ENCODE peak calls at places on chromosomes 16 and 17, in five cellular contexts. C, L, G, Y and O are unnamed samples.

GRCh38 chr17:9473716-9474115 is 101.9 kb downstream of the STX8 start:
- DNase-seq in G (no peak), C (no peak), Y (peak; percentile 6), L (peak; percentile 27), O (no peak)

GRCh38 chr16:21568502-21569189 is 30.7 kb upstream of the METTL9 start:
- DNase-seq in Y (no peak), C (peak; percentile 4), G (no peak), L (no peak), O (no peak)

GRCh38 chr16:58628845-58629680 is 563 bp downstream of the CNOT1 start:
- DNase-seq in L (peak; percentile 34), C (peak; percentile 77), G (peak; percentile 49), Y (peak; percentile 18), O (peak; percentile 8)

GRCh38 chr17:79905832-79906231 is 66.6 kb upstream of the CBX4 start:
- DNase-seq in G (no peak), Y (no peak), C (no peak), L (peak; percentile 75), O (no peak)

GRCh38 chr16:54424043-54424451 is 137.5 kb upstream of the IRX3 start:
- DNase-seq in L (no peak), C (no peak), Y (no peak), G (no peak), O (no peak)

GRCh38 chr16:79212114-79212791 is 388.3 kb downstream of the MAF start:
- DNase-seq in G (no peak), Y (no peak), C (no peak), L (no peak), O (no peak)

GRCh38 chr17:12666718-12667117 is 1.0 kb downstream of the MYOCD start:
- DNase-seq in L (no peak), C (no peak), Y (no peak), G (no peak), O (no peak)

GRCh38 chr16:86064431-86065250 is 165.7 kb downstream of the IRF8 start:
- DNase-seq in L (no peak), Y (no peak), G (peak; percentile 8), C (no peak), O (no peak)

GRCh38 chr17:31541559-31541958 is 150.1 kb downstream of the RAB11FIP4 start:
- DNase-seq in G (peak; percentile 59), C (no peak), L (peak; percentile 42), Y (no peak), O (no peak)

GRCh38 chr16:76970087-76970744 is 220.8 kb upstream of the MON1B start:
- DNase-seq in Y (peak; percentile 25), C (no peak), G (no peak), L (peak; percentile 83), O (no peak)

GRCh38 chr17:2724783-2725164 is 13.2 kb upstream of the CLUH start:
- DNase-seq in G (no peak), Y (peak; percentile 25), L (peak; percentile 85), C (peak; percentile 66), O (no peak)

GRCh38 chr17:39054111-39054645 is 87.0 kb upstream of the FBXO47 start:
- DNase-seq in L (no peak), C (no peak), G (no peak), Y (no peak), O (no peak)

GRCh38 chr16:48366165-48367093 is 18.8 kb downstream of the SIAH1 start:
- DNase-seq in Y (peak; percentile 98), C (peak; percentile 64), L (peak; percentile 88), G (peak; percentile 59), O (peak; percentile 70)

GRCh38 chr17:59257101-59257500 is 36.8 kb downstream of the GDPD1 start:
- DNase-seq in C (no peak), G (no peak), L (no peak), Y (no peak), O (no peak)

GRCh38 chr17:59366773-59367656 is 35.6 kb downstream of the YPEL2 start:
- DNase-seq in G (peak; percentile 94), C (peak; percentile 77), Y (peak; percentile 75), L (no peak), O (no peak)

GRCh38 chr16:57029161-57030160 is 40.1 kb downstream of the NLRC5 start:
- DNase-seq in C (no peak), G (no peak), Y (no peak), L (no peak), O (no peak)

GRCh38 chr17:17890773-17891759 is 54.3 kb upstream of the SREBF1 start:
- DNase-seq in C (peak; percentile 50), G (peak; percentile 52), L (peak; percentile 88), Y (peak; percentile 80), O (peak; percentile 42)

GRCh38 chr16:1181715-1182671 is 29.1 kb downstream of the CACNA1H start:
- DNase-seq in C (peak; percentile 61), G (peak; percentile 83), L (peak; percentile 83), Y (peak; percentile 80), O (peak; percentile 58)

GRCh38 chr17:79716183-79716797 is 14.5 kb upstream of the ENPP7 start:
- DNase-seq in L (no peak), C (no peak), G (no peak), Y (no peak), O (no peak)

GRCh38 chr16:20740901-20741491 is 622 bp downstream of the THUMPD1 start:
- DNase-seq in C (peak; percentile 94), Y (peak; percentile 79), G (peak; percentile 93), L (peak; percentile 83), O (peak; percentile 37)

GRCh38 chr16:80515374-80515773 is 25.4 kb upstream of the DYNLRB2 start:
- DNase-seq in Y (no peak), C (no peak), G (no peak), L (no peak), O (no peak)
- H3K4me3 ChIP-seq in Y (no peak overlapping the region), C (no peak overlapping the region), G (no peak overlapping the region), L (no peak overlapping the region), O (no peak overlapping the region)

GRCh38 chr17:63916566-63917185 is 2.0 kb downstream of the GH1 start:
- DNase-seq in C (no peak), Y (no peak), G (peak; percentile 4), L (no peak), O (no peak)

GRCh38 chr17:63914471-63914870 is 3.4 kb upstream of the CSHL1 start:
- DNase-seq in Y (no peak), G (peak; percentile 1), L (no peak), C (no peak), O (no peak)

GRCh38 chr17:63917646-63918045 is 993 bp downstream of the GH1 start:
- DNase-seq in Y (no peak), G (peak; percentile 10), L (no peak), C (no peak), O (no peak)

GRCh38 chr17:63918305-63918704 is 334 bp downstream of the GH1 start:
- DNase-seq in G (peak; percentile 11), C (no peak), Y (no peak), L (peak; percentile 26), O (no peak)

GRCh38 chr17:63919311-63919723 is 678 bp upstream of the GH1 start:
- DNase-seq in Y (peak; percentile 49), G (peak; percentile 59), L (peak; percentile 67), C (peak; percentile 69), O (peak; percentile 15)
- TF ChIP-seq CTCF in Y (peak; percentile 97), G (peak; percentile 92), L (peak; percentile 90), C (peak; percentile 94), O (peak; percentile 94)

GRCh38 chr17:65530985-65531507 is 30.4 kb downstream of the AXIN2 start:
- DNase-seq in Y (peak; percentile 94), C (no peak), L (no peak), G (no peak), O (peak; percentile 79)
- H3K27ac ChIP-seq in Y (peak overlapping the region; percentile 70), C (peak overlapping the region; percentile 44), L (no peak overlapping the region), G (no peak overlapping the region), O (peak overlapping the region; percentile 97)

DNA sequence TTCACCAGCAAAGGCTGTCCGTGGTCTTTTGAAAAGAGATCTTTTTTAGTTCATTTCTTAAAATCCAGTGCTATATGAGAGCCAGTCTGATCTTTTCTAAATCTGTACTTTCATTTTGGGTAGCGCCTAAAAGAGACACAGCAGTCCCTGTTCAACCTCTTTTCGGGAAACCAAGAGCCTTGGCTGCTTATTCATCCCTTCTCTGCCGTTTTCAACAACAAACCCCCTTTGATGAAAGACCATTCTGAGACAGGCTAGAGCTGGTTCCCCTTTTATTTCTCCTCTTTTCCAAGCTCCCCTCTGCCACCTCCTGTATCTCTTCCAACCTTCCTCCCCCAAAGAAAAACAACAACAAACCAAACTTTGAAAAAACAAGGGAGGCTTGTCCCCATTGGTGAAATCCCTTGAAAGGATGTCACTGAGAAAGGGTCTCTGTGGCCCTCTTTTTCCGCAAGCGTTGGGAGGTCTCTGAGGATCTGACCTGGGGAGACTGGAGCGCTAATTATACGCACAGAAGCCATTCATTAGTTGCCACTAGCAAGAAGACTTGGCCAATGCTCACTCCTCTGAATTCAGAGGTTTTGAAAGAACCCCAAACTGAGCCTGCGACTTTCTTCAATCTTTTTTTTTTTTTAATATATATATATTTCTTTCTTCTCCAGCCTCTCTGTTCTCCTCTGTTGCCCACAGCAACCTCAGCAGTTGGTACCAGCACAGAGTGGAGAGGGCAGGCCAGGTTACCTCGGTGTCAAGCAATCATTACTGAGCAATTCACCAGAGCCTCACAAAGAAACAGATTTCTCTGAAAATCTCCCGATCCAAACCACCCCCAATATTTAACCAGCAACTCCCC is 101.4 kb downstream of the PITPNC1 start:
- DNase-seq in G (no peak), Y (no peak), C (no peak), L (no peak), O (no peak)
- H3K4me3 ChIP-seq in G (no peak overlapping the region), Y (no peak overlapping the region), C (no peak overlapping the region), L (no peak overlapping the region), O (no peak overlapping the region)

DNA sequence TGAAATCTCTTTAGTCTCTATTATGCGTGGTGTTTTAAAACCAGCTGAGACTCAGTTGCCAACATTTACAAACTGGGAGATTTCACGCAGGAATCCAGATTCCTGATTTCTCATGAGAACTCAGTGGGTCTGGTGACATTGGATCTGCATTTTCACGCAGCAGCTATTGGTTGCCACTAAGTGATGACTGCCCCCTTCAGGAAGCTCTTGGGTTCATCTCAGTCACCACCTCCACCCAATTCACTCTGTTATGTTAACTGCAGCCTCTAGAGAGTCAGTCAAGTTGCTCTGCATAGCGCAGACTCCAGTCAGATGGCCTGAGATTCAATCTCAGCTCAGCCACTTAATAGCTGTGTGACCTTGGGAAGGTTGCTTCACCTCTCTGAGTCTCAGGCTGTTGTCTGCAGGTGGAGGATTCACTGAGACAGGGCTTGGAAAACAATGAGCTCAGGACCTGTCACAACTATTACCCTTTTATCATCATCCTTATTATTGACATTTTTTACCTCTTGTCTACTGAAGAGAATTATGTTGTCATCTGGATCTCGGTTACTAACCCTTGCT is 6.4 kb downstream of the SHISA9 start:
- DNase-seq in G (no peak), Y (no peak), C (no peak), L (peak; percentile 40), O (no peak)
- TF ChIP-seq CTCF in G (no peak), Y (no peak), C (no peak), L (peak; percentile 24), O (no peak)

GRCh38 chr17:35312790-35313711 is 60.4 kb downstream of the SLFN11 start:
- DNase-seq in L (peak; percentile 77), C (peak; percentile 51), G (peak; percentile 55), Y (peak; percentile 81), O (peak; percentile 56)
- H3K27ac ChIP-seq in L (no peak overlapping the region), C (peak overlapping the region; percentile 45), G (no peak overlapping the region), Y (no peak overlapping the region), O (no peak overlapping the region)